ENCODE peak calls at places on chromosomes 2 and 18, in eight cellular contexts. One of them, this sample, is unnamed.

GRCh38 chr2:1837458-1837857 is 93.1 kb upstream of the PXDN start:
- DNase-seq in transverse colon: no peak
- DNase-seq in stomach: no peak
- DNase-seq in spleen: no peak
- DNase-seq in GM12891: no peak
- DNase-seq in upper lobe of left lung: no peak
- DNase-seq in HCT116: no peak
- DNase-seq in SK-N-SH: no peak
- DNase-seq in this sample: no peak

GRCh38 chr2:181300600-181301291 is 156.4 kb upstream of the ITGA4 start:
- DNase-seq in spleen: no peak
- DNase-seq in transverse colon: no peak
- DNase-seq in upper lobe of left lung: no peak
- DNase-seq in stomach: no peak
- DNase-seq in GM12891: no peak
- DNase-seq in HCT116: no peak
- DNase-seq in SK-N-SH: no peak
- DNase-seq in this sample: no peak

GRCh38 chr2:71891719-71892118 is 255.9 kb downstream of the CYP26B1 start:
- DNase-seq in upper lobe of left lung: no peak
- DNase-seq in stomach: no peak
- DNase-seq in transverse colon: no peak
- DNase-seq in HCT116: no peak
- DNase-seq in spleen: no peak
- DNase-seq in SK-N-SH: no peak
- DNase-seq in GM12891: no peak
- DNase-seq in this sample: no peak

GRCh38 chr2:46915281-46915810 is at the start of gene MCFD2:
- DNase-seq in GM12891: peak; percentile 33
- DNase-seq in upper lobe of left lung: peak; percentile 44
- DNase-seq in HCT116: no peak
- DNase-seq in stomach: peak; percentile 41
- DNase-seq in spleen: peak; percentile 92
- DNase-seq in transverse colon: peak; percentile 33
- DNase-seq in SK-N-SH: no peak
- DNase-seq in this sample: peak; percentile 84

GRCh38 chr2:151049746-151050145 is 211.9 kb downstream of the RBM43 start:
- DNase-seq in GM12891: no peak
- DNase-seq in HCT116: no peak
- DNase-seq in transverse colon: no peak
- DNase-seq in upper lobe of left lung: no peak
- DNase-seq in SK-N-SH: no peak
- DNase-seq in stomach: no peak
- DNase-seq in spleen: no peak
- DNase-seq in this sample: no peak

GRCh38 chr18:69636529-69637301 is 236.0 kb downstream of the DOK6 start:
- DNase-seq in transverse colon: no peak
- DNase-seq in spleen: no peak
- DNase-seq in upper lobe of left lung: no peak
- DNase-seq in HCT116: no peak
- DNase-seq in stomach: no peak
- DNase-seq in SK-N-SH: no peak
- DNase-seq in GM12891: no peak
- DNase-seq in this sample: no peak

GRCh38 chr2:207483477-207483876 is 46.3 kb upstream of the CREB1 start:
- DNase-seq in HCT116: no peak
- DNase-seq in stomach: no peak
- DNase-seq in transverse colon: no peak
- DNase-seq in spleen: no peak
- DNase-seq in SK-N-SH: no peak
- DNase-seq in GM12891: no peak
- DNase-seq in upper lobe of left lung: no peak
- DNase-seq in this sample: no peak

GRCh38 chr2:24559714-24560113 is 68.7 kb downstream of the NCOA1 start:
- DNase-seq in SK-N-SH: no peak
- DNase-seq in transverse colon: no peak
- DNase-seq in upper lobe of left lung: no peak
- DNase-seq in spleen: no peak
- DNase-seq in stomach: no peak
- DNase-seq in GM12891: no peak
- DNase-seq in HCT116: no peak
- DNase-seq in this sample: no peak

GRCh38 chr2:100285691-100286090 is 36.6 kb downstream of the LONRF2 start:
- DNase-seq in spleen: no peak
- DNase-seq in SK-N-SH: no peak
- DNase-seq in GM12891: no peak
- DNase-seq in upper lobe of left lung: no peak
- DNase-seq in stomach: no peak
- DNase-seq in HCT116: peak; percentile 31
- DNase-seq in transverse colon: no peak
- DNase-seq in this sample: no peak

GRCh38 chr18:34802938-34803337 is 92.8 kb downstream of the DTNA start:
- DNase-seq in stomach: no peak
- DNase-seq in upper lobe of left lung: no peak
- DNase-seq in HCT116: no peak
- DNase-seq in spleen: no peak
- DNase-seq in SK-N-SH: no peak
- DNase-seq in transverse colon: no peak
- DNase-seq in GM12891: no peak
- DNase-seq in this sample: no peak
- TF ChIP-seq POLR2AphosphoS5 in stomach: no peak
- TF ChIP-seq POLR2AphosphoS5 in upper lobe of left lung: no peak
- TF ChIP-seq POLR2AphosphoS5 in HCT116: no peak
- TF ChIP-seq POLR2AphosphoS5 in spleen: no peak
- TF ChIP-seq POLR2AphosphoS5 in SK-N-SH: no peak
- TF ChIP-seq POLR2AphosphoS5 in transverse colon: no peak
- TF ChIP-seq POLR2AphosphoS5 in GM12891: no peak
- TF ChIP-seq POLR2AphosphoS5 in this sample: no peak

GRCh38 chr2:190980630-190981214 is 33.2 kb downstream of the STAT1 start:
- DNase-seq in HCT116: no peak
- DNase-seq in stomach: no peak
- DNase-seq in transverse colon: no peak
- DNase-seq in spleen: no peak
- DNase-seq in GM12891: no peak
- DNase-seq in SK-N-SH: no peak
- DNase-seq in upper lobe of left lung: no peak
- DNase-seq in this sample: no peak

GRCh38 chr2:190981733-190982132 is 32.2 kb downstream of the STAT1 start:
- DNase-seq in stomach: no peak
- DNase-seq in upper lobe of left lung: no peak
- DNase-seq in transverse colon: no peak
- DNase-seq in spleen: no peak
- DNase-seq in GM12891: no peak
- DNase-seq in HCT116: no peak
- DNase-seq in SK-N-SH: no peak
- DNase-seq in this sample: no peak

GRCh38 chr2:190978389-190979053 is 35.5 kb downstream of the STAT1 start:
- DNase-seq in spleen: no peak
- DNase-seq in upper lobe of left lung: no peak
- DNase-seq in SK-N-SH: no peak
- DNase-seq in stomach: no peak
- DNase-seq in transverse colon: no peak
- DNase-seq in GM12891: no peak
- DNase-seq in HCT116: no peak
- DNase-seq in this sample: no peak

GRCh38 chr2:190982263-190983034 is 31.5 kb downstream of the STAT1 start:
- DNase-seq in upper lobe of left lung: no peak
- DNase-seq in GM12891: no peak
- DNase-seq in transverse colon: no peak
- DNase-seq in stomach: no peak
- DNase-seq in SK-N-SH: no peak
- DNase-seq in HCT116: no peak
- DNase-seq in spleen: no peak
- DNase-seq in this sample: no peak

GRCh38 chr2:190979906-190980629 is 33.9 kb downstream of the STAT1 start:
- DNase-seq in HCT116: no peak
- DNase-seq in upper lobe of left lung: peak; percentile 91
- DNase-seq in stomach: peak; percentile 74
- DNase-seq in spleen: peak; percentile 84
- DNase-seq in GM12891: no peak
- DNase-seq in SK-N-SH: peak; percentile 77
- DNase-seq in transverse colon: peak; percentile 49
- DNase-seq in this sample: no peak
- TF ChIP-seq POLR2AphosphoS5 in HCT116: no peak
- TF ChIP-seq POLR2AphosphoS5 in upper lobe of left lung: peak; percentile 61
- TF ChIP-seq POLR2AphosphoS5 in stomach: no peak
- TF ChIP-seq POLR2AphosphoS5 in spleen: peak; percentile 48
- TF ChIP-seq POLR2AphosphoS5 in GM12891: peak; percentile 47
- TF ChIP-seq POLR2AphosphoS5 in SK-N-SH: no peak
- TF ChIP-seq POLR2AphosphoS5 in transverse colon: no peak
- TF ChIP-seq POLR2AphosphoS5 in this sample: no peak

DNA sequence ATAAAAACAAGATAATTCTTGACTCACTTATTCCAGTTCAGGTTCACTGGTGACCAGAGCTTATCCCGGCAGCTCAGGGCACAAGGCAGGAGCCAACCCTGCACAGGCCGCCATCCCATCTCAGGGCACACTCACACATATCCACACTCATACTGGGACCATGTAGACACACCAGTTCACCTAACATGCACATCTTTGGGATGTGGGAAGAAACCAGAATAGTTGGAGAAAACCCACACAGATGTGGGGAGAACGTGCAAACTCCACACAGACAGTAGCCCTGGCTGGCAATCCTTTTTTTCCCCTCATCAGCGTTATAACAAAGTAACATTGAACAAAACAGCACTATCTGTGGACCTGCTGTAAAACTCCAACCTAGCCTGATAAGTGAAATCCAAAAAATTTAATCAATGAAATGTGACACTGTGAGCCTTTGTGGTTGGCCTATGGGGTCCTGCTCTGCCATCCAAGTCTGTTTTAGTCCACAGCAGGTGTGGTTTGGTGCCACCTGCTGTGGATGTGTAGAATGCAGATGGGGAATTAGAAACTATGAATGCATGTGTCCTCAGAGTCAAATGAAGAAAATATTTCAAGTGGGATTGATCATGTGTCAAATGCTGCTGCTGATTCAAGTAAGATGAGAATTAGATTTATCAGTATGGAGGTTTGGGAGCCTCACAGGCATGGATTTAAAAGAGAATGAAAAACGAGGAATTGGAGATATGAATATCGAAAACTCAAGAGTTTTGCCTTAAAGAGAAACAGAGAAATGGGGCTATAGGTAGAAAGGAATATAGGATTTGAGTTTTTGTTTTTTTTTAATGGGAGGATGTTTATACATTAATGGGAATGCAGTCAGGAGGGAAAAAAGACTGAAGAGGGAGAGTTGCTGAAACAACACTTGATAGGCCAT is 47.0 kb downstream of the UGP2 start:
- DNase-seq in transverse colon: peak; percentile 32
- DNase-seq in spleen: no peak
- DNase-seq in SK-N-SH: peak; percentile 61
- DNase-seq in HCT116: peak; percentile 29
- DNase-seq in stomach: peak; percentile 41
- DNase-seq in upper lobe of left lung: peak; percentile 36
- DNase-seq in GM12891: no peak
- DNase-seq in this sample: no peak
- TF ChIP-seq POLR2AphosphoS5 in transverse colon: no peak
- TF ChIP-seq POLR2AphosphoS5 in spleen: no peak
- TF ChIP-seq POLR2AphosphoS5 in SK-N-SH: no peak
- TF ChIP-seq POLR2AphosphoS5 in HCT116: no peak
- TF ChIP-seq POLR2AphosphoS5 in stomach: no peak
- TF ChIP-seq POLR2AphosphoS5 in upper lobe of left lung: no peak
- TF ChIP-seq POLR2AphosphoS5 in GM12891: no peak
- TF ChIP-seq POLR2AphosphoS5 in this sample: no peak

DNA sequence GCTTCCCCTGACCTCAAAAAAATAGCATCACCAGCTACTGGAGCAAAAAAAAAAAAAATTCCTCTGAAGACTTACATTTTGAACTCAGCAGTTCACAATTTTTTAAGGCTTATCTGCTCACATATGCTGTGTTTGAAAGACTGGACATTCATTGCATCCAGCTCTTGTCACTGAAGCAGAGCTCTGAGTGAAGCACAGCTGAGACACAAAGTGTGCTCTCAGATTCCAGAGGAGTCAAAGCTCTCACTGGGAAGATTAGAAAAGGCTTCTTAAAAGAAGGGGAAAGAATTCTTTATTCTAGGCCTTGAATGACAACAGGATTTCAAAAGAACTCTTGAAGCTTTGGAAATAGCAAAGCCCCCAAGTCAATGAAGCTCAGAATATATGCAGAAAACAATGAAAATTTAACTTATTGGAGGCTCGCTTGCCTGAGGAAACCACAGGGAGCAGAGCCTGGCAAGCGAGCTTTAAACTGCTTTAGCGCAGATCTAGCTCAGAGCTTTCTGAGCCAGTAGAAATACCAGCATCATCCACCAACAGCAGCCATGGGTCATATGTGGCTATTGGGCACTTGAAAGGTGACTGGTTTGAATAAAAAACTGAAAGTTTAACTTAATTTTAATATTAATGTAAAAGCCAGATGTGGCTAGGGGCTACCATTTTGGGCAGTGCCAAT is 369.7 kb downstream of the OSR1 start:
- DNase-seq in SK-N-SH: no peak
- DNase-seq in HCT116: no peak
- DNase-seq in spleen: no peak
- DNase-seq in upper lobe of left lung: no peak
- DNase-seq in stomach: no peak
- DNase-seq in GM12891: no peak
- DNase-seq in transverse colon: no peak
- DNase-seq in this sample: no peak
- TF ChIP-seq POLR2AphosphoS5 in SK-N-SH: no peak
- TF ChIP-seq POLR2AphosphoS5 in HCT116: no peak
- TF ChIP-seq POLR2AphosphoS5 in spleen: no peak
- TF ChIP-seq POLR2AphosphoS5 in upper lobe of left lung: no peak
- TF ChIP-seq POLR2AphosphoS5 in stomach: no peak
- TF ChIP-seq POLR2AphosphoS5 in GM12891: no peak
- TF ChIP-seq POLR2AphosphoS5 in transverse colon: no peak
- TF ChIP-seq POLR2AphosphoS5 in this sample: no peak

DNA sequence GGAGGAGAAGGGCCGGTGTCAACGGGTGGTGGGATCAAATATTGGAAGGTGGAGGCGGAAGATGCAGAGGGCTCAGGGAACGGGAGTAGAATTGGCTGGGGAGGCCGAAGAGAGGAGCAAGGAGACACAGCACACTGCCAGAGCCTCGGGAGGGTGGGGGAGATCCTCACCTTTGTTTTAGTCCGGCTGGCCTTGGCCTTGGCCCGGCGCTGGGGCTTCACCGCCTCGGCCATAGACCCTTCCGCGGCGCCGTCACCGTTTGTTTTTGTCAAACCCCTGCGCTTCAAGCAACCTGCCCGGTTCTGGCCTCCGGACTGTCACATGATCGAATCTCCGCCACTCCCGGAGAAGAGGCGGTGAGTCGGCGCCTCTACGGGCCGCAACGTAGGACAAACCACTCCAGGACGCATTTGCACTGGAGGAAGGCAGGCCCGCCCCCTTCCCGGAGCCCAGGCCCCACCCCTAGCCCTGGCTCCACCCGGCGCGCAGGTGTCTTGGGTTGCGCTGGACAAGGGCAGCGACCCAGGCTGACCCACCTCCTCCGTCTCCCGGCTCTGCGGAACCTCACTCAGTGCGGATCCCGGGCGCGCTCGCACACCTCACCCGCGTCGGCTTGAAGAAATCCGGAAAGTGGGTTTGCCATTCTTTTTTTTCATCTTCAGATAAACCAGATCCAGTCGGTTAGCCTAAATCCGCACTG is at the start of gene EPG5:
- DNase-seq in upper lobe of left lung: peak; percentile 99
- DNase-seq in transverse colon: peak; percentile 97
- DNase-seq in spleen: peak; percentile 99
- DNase-seq in stomach: peak; percentile 97
- DNase-seq in GM12891: peak; percentile 92
- DNase-seq in SK-N-SH: peak; percentile 95
- DNase-seq in HCT116: peak; percentile 94
- DNase-seq in this sample: peak; percentile 96
- TF ChIP-seq POLR2AphosphoS5 in upper lobe of left lung: peak; percentile 96
- TF ChIP-seq POLR2AphosphoS5 in transverse colon: peak; percentile 84
- TF ChIP-seq POLR2AphosphoS5 in spleen: peak; percentile 92
- TF ChIP-seq POLR2AphosphoS5 in stomach: peak; percentile 87
- TF ChIP-seq POLR2AphosphoS5 in GM12891: peak; percentile 71
- TF ChIP-seq POLR2AphosphoS5 in SK-N-SH: no peak
- TF ChIP-seq POLR2AphosphoS5 in HCT116: peak; percentile 83
- TF ChIP-seq POLR2AphosphoS5 in this sample: no peak